ENCODE peak calls at places on chromosome 18, in four cellular contexts. One of them, this sample, is unnamed.

GRCh38 chr18:32760391-32760790 is 12.4 kb downstream of the KLHL14 start:
- DNase-seq in NB4: no peak
- DNase-seq in GDM1: no peak
- DNase-seq in amniotic stem cell: no peak
- DNase-seq in this sample: peak; percentile 96

GRCh38 chr18:39863916-39864315 is 2091.1 kb upstream of the PIK3C3 start:
- DNase-seq in NB4: no peak
- DNase-seq in GDM1: no peak
- DNase-seq in amniotic stem cell: no peak
- DNase-seq in this sample: no peak

GRCh38 chr18:47882641-47883040 is 47.8 kb downstream of the SMAD2 start:
- DNase-seq in NB4: no peak
- DNase-seq in GDM1: no peak
- DNase-seq in amniotic stem cell: no peak
- DNase-seq in this sample: no peak

GRCh38 chr18:46199515-46200147 is 95.4 kb downstream of the HAUS1 start:
- DNase-seq in NB4: no peak
- DNase-seq in GDM1: no peak
- DNase-seq in amniotic stem cell: peak; percentile 33
- DNase-seq in this sample: no peak

GRCh38 chr18:44654555-44654954 is 26.1 kb upstream of the SETBP1 start:
- DNase-seq in NB4: no peak
- DNase-seq in GDM1: no peak
- DNase-seq in amniotic stem cell: peak; percentile 56
- DNase-seq in this sample: no peak

GRCh38 chr18:2104620-2105462 is 466.5 kb downstream of the METTL4 start:
- DNase-seq in NB4: peak; percentile 65
- DNase-seq in GDM1: peak; percentile 16
- DNase-seq in amniotic stem cell: no peak
- DNase-seq in this sample: peak; percentile 84

GRCh38 chr18:47113796-47114540 is 36.3 kb downstream of the HDHD2 start:
- DNase-seq in NB4: no peak
- DNase-seq in GDM1: no peak
- DNase-seq in amniotic stem cell: no peak
- DNase-seq in this sample: no peak

GRCh38 chr18:8893628-8894231 is 188.4 kb downstream of the MTCL1 start:
- DNase-seq in NB4: no peak
- DNase-seq in GDM1: no peak
- DNase-seq in amniotic stem cell: no peak
- DNase-seq in this sample: no peak

GRCh38 chr18:62165583-62165982 is 21.3 kb downstream of the PIGN start:
- DNase-seq in NB4: no peak
- DNase-seq in GDM1: no peak
- DNase-seq in amniotic stem cell: no peak
- DNase-seq in this sample: no peak

GRCh38 chr18:47953471-47953931 is 23.0 kb upstream of the SMAD2 start:
- DNase-seq in NB4: peak; percentile 98
- DNase-seq in GDM1: peak; percentile 81
- DNase-seq in amniotic stem cell: peak; percentile 30
- DNase-seq in this sample: no peak

GRCh38 chr18:75128911-75129716 is 79.8 kb downstream of the PTGR3 start:
- DNase-seq in NB4: no peak
- DNase-seq in GDM1: no peak
- DNase-seq in amniotic stem cell: no peak
- DNase-seq in this sample: no peak

GRCh38 chr18:47522359-47522758 is 270.9 kb upstream of the SKOR2 start:
- DNase-seq in NB4: no peak
- DNase-seq in GDM1: no peak
- DNase-seq in amniotic stem cell: no peak
- DNase-seq in this sample: no peak

GRCh38 chr18:56043691-56044090 is 455.7 kb upstream of the TCF4 start:
- DNase-seq in NB4: no peak
- DNase-seq in GDM1: no peak
- DNase-seq in amniotic stem cell: no peak
- DNase-seq in this sample: no peak

GRCh38 chr18:35408843-35409261 is 31.7 kb upstream of the ZNF396 start:
- DNase-seq in NB4: no peak
- DNase-seq in GDM1: no peak
- DNase-seq in amniotic stem cell: no peak
- DNase-seq in this sample: peak; percentile 78

GRCh38 chr18:74957588-74958224 is 251.2 kb downstream of the PTGR3 start:
- DNase-seq in NB4: no peak
- DNase-seq in GDM1: no peak
- DNase-seq in amniotic stem cell: no peak
- DNase-seq in this sample: no peak

GRCh38 chr18:49988101-49988500 is 174.8 kb upstream of the ACAA2 start:
- DNase-seq in NB4: peak; percentile 22
- DNase-seq in GDM1: no peak
- DNase-seq in amniotic stem cell: no peak
- DNase-seq in this sample: no peak

GRCh38 chr18:39799010-39799409 is 2156.0 kb upstream of the PIK3C3 start:
- DNase-seq in NB4: no peak
- DNase-seq in GDM1: no peak
- DNase-seq in amniotic stem cell: no peak
- DNase-seq in this sample: no peak

GRCh38 chr18:6249110-6249680 is 165.5 kb downstream of the L3MBTL4 start:
- DNase-seq in NB4: no peak
- DNase-seq in GDM1: no peak
- DNase-seq in amniotic stem cell: no peak
- DNase-seq in this sample: no peak

GRCh38 chr18:6482198-6482977 is 67.7 kb upstream of the L3MBTL4 start:
- DNase-seq in NB4: peak; percentile 35
- DNase-seq in GDM1: no peak
- DNase-seq in amniotic stem cell: no peak
- DNase-seq in this sample: no peak

GRCh38 chr18:57943723-57944122 is 100.3 kb upstream of the NEDD4L start:
- DNase-seq in NB4: no peak
- DNase-seq in GDM1: no peak
- DNase-seq in amniotic stem cell: no peak
- DNase-seq in this sample: no peak

GRCh38 chr18:12014091-12014490 is 32.8 kb downstream of the IMPA2 start:
- DNase-seq in NB4: no peak
- DNase-seq in GDM1: no peak
- DNase-seq in amniotic stem cell: no peak
- DNase-seq in this sample: no peak

GRCh38 chr18:59681521-59682004 is 15.7 kb downstream of the CCBE1 start:
- DNase-seq in NB4: no peak
- DNase-seq in GDM1: no peak
- DNase-seq in amniotic stem cell: no peak
- DNase-seq in this sample: no peak

GRCh38 chr18:2096581-2096980 is 474.7 kb downstream of the METTL4 start:
- DNase-seq in NB4: no peak
- DNase-seq in GDM1: no peak
- DNase-seq in amniotic stem cell: no peak
- DNase-seq in this sample: no peak

GRCh38 chr18:11487390-11487789 is 122.0 kb upstream of the SLC35G4 start:
- DNase-seq in NB4: no peak
- DNase-seq in GDM1: no peak
- DNase-seq in amniotic stem cell: no peak
- DNase-seq in this sample: no peak

GRCh38 chr18:11518788-11519685 is 90.4 kb upstream of the SLC35G4 start:
- DNase-seq in NB4: peak; percentile 70
- DNase-seq in GDM1: peak; percentile 13
- DNase-seq in amniotic stem cell: no peak
- DNase-seq in this sample: peak; percentile 87

GRCh38 chr18:41938445-41938844 is 16.6 kb upstream of the PIK3C3 start:
- DNase-seq in NB4: peak; percentile 39
- DNase-seq in GDM1: no peak
- DNase-seq in amniotic stem cell: peak; percentile 47
- DNase-seq in this sample: no peak